ENCODE peak calls at places on chromosomes 13 and 19, in ten cellular contexts. One of them, this sample, is unnamed.

GRCh38 chr13:112608212-112608611 is 20.3 kb upstream of the TUBGCP3 start:
- DNase-seq in germinal center: no peak
- DNase-seq in renal cortical epithelial cell: no peak
- DNase-seq in T-helper 9 cell: no peak
- DNase-seq in nephron progenitor cell: no peak
- DNase-seq in GM20000: no peak
- DNase-seq in kidney epithelial cell: no peak
- DNase-seq in pancreas: no peak
- DNase-seq in activated T-helper 9 cell treated with anti-CD3 and anti-CD28 coated beads, Interleukin-2, amount 50 U/mL, for 16 hours: no peak
- DNase-seq in NCI-H1092: no peak
- DNase-seq in this sample: no peak

GRCh38 chr13:31056650-31057275 is 104.9 kb downstream of the HSPH1 start:
- DNase-seq in NCI-H1092: no peak
- DNase-seq in activated T-helper 9 cell treated with anti-CD3 and anti-CD28 coated beads, Interleukin-2, amount 50 U/mL, for 16 hours: no peak
- DNase-seq in germinal center: no peak
- DNase-seq in GM20000: no peak
- DNase-seq in renal cortical epithelial cell: no peak
- DNase-seq in nephron progenitor cell: no peak
- DNase-seq in T-helper 9 cell: no peak
- DNase-seq in pancreas: no peak
- DNase-seq in kidney epithelial cell: no peak
- DNase-seq in this sample: no peak

GRCh38 chr13:52411629-52412028 is 5.7 kb upstream of the THSD1 start:
- DNase-seq in renal cortical epithelial cell: peak; percentile 97
- DNase-seq in T-helper 9 cell: no peak
- DNase-seq in nephron progenitor cell: no peak
- DNase-seq in kidney epithelial cell: peak; percentile 78
- DNase-seq in germinal center: no peak
- DNase-seq in NCI-H1092: no peak
- DNase-seq in activated T-helper 9 cell treated with anti-CD3 and anti-CD28 coated beads, Interleukin-2, amount 50 U/mL, for 16 hours: no peak
- DNase-seq in GM20000: peak; percentile 50
- DNase-seq in pancreas: no peak
- DNase-seq in this sample: no peak

GRCh38 chr13:27261376-27261775 is 9.3 kb upstream of the RASL11A start:
- DNase-seq in activated T-helper 9 cell treated with anti-CD3 and anti-CD28 coated beads, Interleukin-2, amount 50 U/mL, for 16 hours: no peak
- DNase-seq in T-helper 9 cell: no peak
- DNase-seq in renal cortical epithelial cell: no peak
- DNase-seq in nephron progenitor cell: no peak
- DNase-seq in kidney epithelial cell: no peak
- DNase-seq in germinal center: no peak
- DNase-seq in GM20000: no peak
- DNase-seq in pancreas: no peak
- DNase-seq in NCI-H1092: no peak
- DNase-seq in this sample: no peak

GRCh38 chr13:76638882-76639281 is 247.3 kb downstream of the KCTD12 start:
- DNase-seq in renal cortical epithelial cell: no peak
- DNase-seq in germinal center: no peak
- DNase-seq in GM20000: no peak
- DNase-seq in kidney epithelial cell: no peak
- DNase-seq in NCI-H1092: no peak
- DNase-seq in T-helper 9 cell: no peak
- DNase-seq in nephron progenitor cell: no peak
- DNase-seq in activated T-helper 9 cell treated with anti-CD3 and anti-CD28 coated beads, Interleukin-2, amount 50 U/mL, for 16 hours: no peak
- DNase-seq in pancreas: no peak
- DNase-seq in this sample: no peak

GRCh38 chr13:111367340-111367739 is 46.9 kb downstream of the TEX29 start:
- DNase-seq in pancreas: no peak
- DNase-seq in kidney epithelial cell: no peak
- DNase-seq in NCI-H1092: no peak
- DNase-seq in activated T-helper 9 cell treated with anti-CD3 and anti-CD28 coated beads, Interleukin-2, amount 50 U/mL, for 16 hours: no peak
- DNase-seq in germinal center: no peak
- DNase-seq in T-helper 9 cell: no peak
- DNase-seq in renal cortical epithelial cell: no peak
- DNase-seq in GM20000: no peak
- DNase-seq in nephron progenitor cell: no peak
- DNase-seq in this sample: no peak

GRCh38 chr19:48090281-48090802 is 20.3 kb downstream of the PLA2G4C start:
- DNase-seq in kidney epithelial cell: no peak
- DNase-seq in NCI-H1092: no peak
- DNase-seq in GM20000: no peak
- DNase-seq in germinal center: no peak
- DNase-seq in pancreas: no peak
- DNase-seq in T-helper 9 cell: no peak
- DNase-seq in activated T-helper 9 cell treated with anti-CD3 and anti-CD28 coated beads, Interleukin-2, amount 50 U/mL, for 16 hours: no peak
- DNase-seq in renal cortical epithelial cell: no peak
- DNase-seq in nephron progenitor cell: no peak
- DNase-seq in this sample: no peak

GRCh38 chr13:77565635-77566034 is 30.1 kb downstream of the SCEL start:
- DNase-seq in NCI-H1092: peak; percentile 28
- DNase-seq in pancreas: no peak
- DNase-seq in T-helper 9 cell: no peak
- DNase-seq in GM20000: peak; percentile 36
- DNase-seq in activated T-helper 9 cell treated with anti-CD3 and anti-CD28 coated beads, Interleukin-2, amount 50 U/mL, for 16 hours: no peak
- DNase-seq in kidney epithelial cell: no peak
- DNase-seq in renal cortical epithelial cell: peak; percentile 52
- DNase-seq in germinal center: peak; percentile 8
- DNase-seq in nephron progenitor cell: no peak
- DNase-seq in this sample: peak; percentile 25

GRCh38 chr19:30666301-30666803 is 294.2 kb downstream of the ZNF536 start:
- DNase-seq in activated T-helper 9 cell treated with anti-CD3 and anti-CD28 coated beads, Interleukin-2, amount 50 U/mL, for 16 hours: no peak
- DNase-seq in GM20000: peak; percentile 56
- DNase-seq in nephron progenitor cell: peak; percentile 81
- DNase-seq in pancreas: peak; percentile 83
- DNase-seq in NCI-H1092: no peak
- DNase-seq in kidney epithelial cell: no peak
- DNase-seq in germinal center: peak; percentile 32
- DNase-seq in T-helper 9 cell: peak; percentile 26
- DNase-seq in renal cortical epithelial cell: no peak
- DNase-seq in this sample: no peak

GRCh38 chr13:48478401-48478800 is 54.5 kb downstream of the RCBTB2 start:
- DNase-seq in GM20000: no peak
- DNase-seq in nephron progenitor cell: no peak
- DNase-seq in kidney epithelial cell: no peak
- DNase-seq in renal cortical epithelial cell: no peak
- DNase-seq in activated T-helper 9 cell treated with anti-CD3 and anti-CD28 coated beads, Interleukin-2, amount 50 U/mL, for 16 hours: no peak
- DNase-seq in T-helper 9 cell: no peak
- DNase-seq in germinal center: no peak
- DNase-seq in NCI-H1092: no peak
- DNase-seq in pancreas: no peak
- DNase-seq in this sample: no peak

GRCh38 chr19:45501730-45502014 is 3.4 kb downstream of the PPM1N start:
- DNase-seq in renal cortical epithelial cell: no peak
- DNase-seq in T-helper 9 cell: no peak
- DNase-seq in kidney epithelial cell: no peak
- DNase-seq in NCI-H1092: no peak
- DNase-seq in pancreas: no peak
- DNase-seq in nephron progenitor cell: no peak
- DNase-seq in GM20000: no peak
- DNase-seq in germinal center: no peak
- DNase-seq in activated T-helper 9 cell treated with anti-CD3 and anti-CD28 coated beads, Interleukin-2, amount 50 U/mL, for 16 hours: no peak
- DNase-seq in this sample: no peak

GRCh38 chr13:42894765-42895181 is 97.3 kb downstream of the EPSTI1 start:
- DNase-seq in T-helper 9 cell: no peak
- DNase-seq in nephron progenitor cell: no peak
- DNase-seq in kidney epithelial cell: no peak
- DNase-seq in GM20000: no peak
- DNase-seq in NCI-H1092: peak; percentile 57
- DNase-seq in germinal center: no peak
- DNase-seq in renal cortical epithelial cell: peak; percentile 52
- DNase-seq in pancreas: no peak
- DNase-seq in activated T-helper 9 cell treated with anti-CD3 and anti-CD28 coated beads, Interleukin-2, amount 50 U/mL, for 16 hours: no peak
- DNase-seq in this sample: no peak

GRCh38 chr19:30207357-30207756 is 164.8 kb upstream of the ZNF536 start:
- DNase-seq in germinal center: no peak
- DNase-seq in kidney epithelial cell: no peak
- DNase-seq in T-helper 9 cell: no peak
- DNase-seq in pancreas: no peak
- DNase-seq in nephron progenitor cell: no peak
- DNase-seq in GM20000: peak; percentile 1
- DNase-seq in activated T-helper 9 cell treated with anti-CD3 and anti-CD28 coated beads, Interleukin-2, amount 50 U/mL, for 16 hours: no peak
- DNase-seq in renal cortical epithelial cell: no peak
- DNase-seq in NCI-H1092: no peak
- DNase-seq in this sample: no peak

GRCh38 chr19:3809881-3810707 is 23.9 kb upstream of the MATK start:
- DNase-seq in germinal center: peak; percentile 59
- DNase-seq in renal cortical epithelial cell: no peak
- DNase-seq in T-helper 9 cell: no peak
- DNase-seq in GM20000: peak; percentile 72
- DNase-seq in activated T-helper 9 cell treated with anti-CD3 and anti-CD28 coated beads, Interleukin-2, amount 50 U/mL, for 16 hours: no peak
- DNase-seq in NCI-H1092: no peak
- DNase-seq in nephron progenitor cell: no peak
- DNase-seq in kidney epithelial cell: no peak
- DNase-seq in pancreas: no peak
- DNase-seq in this sample: peak; percentile 73

GRCh38 chr13:45627656-45628055 is 12.1 kb upstream of the ERICH6B start:
- DNase-seq in activated T-helper 9 cell treated with anti-CD3 and anti-CD28 coated beads, Interleukin-2, amount 50 U/mL, for 16 hours: no peak
- DNase-seq in renal cortical epithelial cell: no peak
- DNase-seq in GM20000: no peak
- DNase-seq in nephron progenitor cell: no peak
- DNase-seq in kidney epithelial cell: no peak
- DNase-seq in germinal center: no peak
- DNase-seq in NCI-H1092: no peak
- DNase-seq in T-helper 9 cell: no peak
- DNase-seq in pancreas: no peak
- DNase-seq in this sample: no peak

GRCh38 chr13:48879854-48880253 is 95.9 kb upstream of the FNDC3A start:
- DNase-seq in activated T-helper 9 cell treated with anti-CD3 and anti-CD28 coated beads, Interleukin-2, amount 50 U/mL, for 16 hours: no peak
- DNase-seq in germinal center: no peak
- DNase-seq in nephron progenitor cell: no peak
- DNase-seq in kidney epithelial cell: no peak
- DNase-seq in T-helper 9 cell: no peak
- DNase-seq in NCI-H1092: no peak
- DNase-seq in GM20000: no peak
- DNase-seq in renal cortical epithelial cell: no peak
- DNase-seq in pancreas: no peak
- DNase-seq in this sample: no peak

GRCh38 chr13:91406619-91407018 is 8.2 kb downstream of the GPC5 start:
- DNase-seq in GM20000: peak; percentile 43
- DNase-seq in germinal center: peak; percentile 45
- DNase-seq in T-helper 9 cell: no peak
- DNase-seq in kidney epithelial cell: no peak
- DNase-seq in nephron progenitor cell: no peak
- DNase-seq in NCI-H1092: peak; percentile 71
- DNase-seq in pancreas: no peak
- DNase-seq in activated T-helper 9 cell treated with anti-CD3 and anti-CD28 coated beads, Interleukin-2, amount 50 U/mL, for 16 hours: no peak
- DNase-seq in renal cortical epithelial cell: peak; percentile 22
- DNase-seq in this sample: peak; percentile 28

GRCh38 chr19:4896372-4896771 is 6.3 kb downstream of the ARRDC5 start:
- DNase-seq in renal cortical epithelial cell: peak; percentile 71
- DNase-seq in kidney epithelial cell: no peak
- DNase-seq in NCI-H1092: no peak
- DNase-seq in activated T-helper 9 cell treated with anti-CD3 and anti-CD28 coated beads, Interleukin-2, amount 50 U/mL, for 16 hours: no peak
- DNase-seq in pancreas: peak; percentile 54
- DNase-seq in T-helper 9 cell: no peak
- DNase-seq in germinal center: no peak
- DNase-seq in nephron progenitor cell: no peak
- DNase-seq in GM20000: no peak
- DNase-seq in this sample: no peak

GRCh38 chr13:108326318-108326717 is 56.8 kb downstream of the TNFSF13B start:
- DNase-seq in kidney epithelial cell: no peak
- DNase-seq in nephron progenitor cell: no peak
- DNase-seq in activated T-helper 9 cell treated with anti-CD3 and anti-CD28 coated beads, Interleukin-2, amount 50 U/mL, for 16 hours: no peak
- DNase-seq in pancreas: no peak
- DNase-seq in T-helper 9 cell: no peak
- DNase-seq in renal cortical epithelial cell: no peak
- DNase-seq in NCI-H1092: no peak
- DNase-seq in germinal center: peak; percentile 44
- DNase-seq in GM20000: peak; percentile 9
- DNase-seq in this sample: peak; percentile 41

GRCh38 chr19:43504426-43505185 is at the start of gene PHLDB3:
- DNase-seq in pancreas: peak; percentile 80
- DNase-seq in activated T-helper 9 cell treated with anti-CD3 and anti-CD28 coated beads, Interleukin-2, amount 50 U/mL, for 16 hours: peak; percentile 29
- DNase-seq in GM20000: no peak
- DNase-seq in kidney epithelial cell: no peak
- DNase-seq in T-helper 9 cell: peak; percentile 36
- DNase-seq in nephron progenitor cell: peak; percentile 53
- DNase-seq in germinal center: peak; percentile 32
- DNase-seq in renal cortical epithelial cell: peak; percentile 2
- DNase-seq in NCI-H1092: no peak
- DNase-seq in this sample: no peak

GRCh38 chr13:35367586-35367985 is 108.9 kb downstream of the MAB21L1 start:
- DNase-seq in pancreas: no peak
- DNase-seq in GM20000: no peak
- DNase-seq in nephron progenitor cell: no peak
- DNase-seq in germinal center: no peak
- DNase-seq in kidney epithelial cell: no peak
- DNase-seq in renal cortical epithelial cell: no peak
- DNase-seq in activated T-helper 9 cell treated with anti-CD3 and anti-CD28 coated beads, Interleukin-2, amount 50 U/mL, for 16 hours: no peak
- DNase-seq in T-helper 9 cell: no peak
- DNase-seq in NCI-H1092: no peak
- DNase-seq in this sample: no peak